ENCODE peak calls at places on chromosome 11, in eight cellular contexts. O is endothelial cell of umbilical vein, E is GM12891, I is testis, S is erythroblast, V is IMR-90, L is gastrocnemius medialis, B is adrenal gland. A is an unnamed sample.

GRCh38 chr11:106468091-106468490 is 390.6 kb downstream of the AASDHPPT start:
- DNase-seq in O (peak; percentile 12), E (no peak), I (no peak), S (no peak), V (peak; percentile 79), L (no peak), B (no peak), A (no peak)

GRCh38 chr11:81104051-81104450 is 1629.6 kb downstream of the FAM181B start:
- DNase-seq in O (no peak), E (no peak), I (no peak), S (no peak), V (no peak), L (no peak), B (no peak), A (no peak)

GRCh38 chr11:2210366-2211112 is 38.9 kb upstream of the TH start:
- DNase-seq in O (no peak), E (no peak), I (peak; percentile 7), S (no peak), V (no peak), L (no peak), B (no peak), A (no peak)

GRCh38 chr11:96050435-96051182 is 126.7 kb upstream of the MTMR2 start:
- DNase-seq in O (no peak), E (no peak), I (no peak), S (no peak), V (peak; percentile 86), L (no peak), B (no peak), A (no peak)

GRCh38 chr11:108672113-108672512 is 7.2 kb downstream of the DDX10 start:
- DNase-seq in O (peak; percentile 27), E (no peak), I (peak; percentile 74), S (peak; percentile 55), V (peak; percentile 61), L (no peak), B (peak; percentile 33), A (no peak)

GRCh38 chr11:12184696-12185095 is 74.3 kb downstream of the MICAL2 start:
- DNase-seq in O (no peak), E (no peak), I (no peak), S (no peak), V (peak; percentile 54), L (no peak), B (no peak), A (no peak)

GRCh38 chr11:26286472-26287066 is 45.4 kb upstream of the ANO3 start:
- DNase-seq in O (peak; percentile 37), E (no peak), I (peak; percentile 21), S (no peak), V (peak; percentile 37), L (no peak), B (no peak), A (no peak)

GRCh38 chr11:3043315-3043871 is 13.8 kb downstream of the CARS1 start:
- DNase-seq in O (no peak), E (no peak), I (no peak), S (no peak), V (no peak), L (peak; percentile 99), B (peak; percentile 95), A (no peak)

GRCh38 chr11:111963786-111964385 is 26.7 kb downstream of the DIXDC1 start:
- DNase-seq in O (no peak), E (no peak), I (no peak), S (no peak), V (peak; percentile 31), L (no peak), B (no peak), A (no peak)

GRCh38 chr11:35012467-35013191 is 96.2 kb downstream of the PDHX start:
- DNase-seq in O (no peak), E (no peak), I (no peak), S (no peak), V (no peak), L (no peak), B (no peak), A (no peak)

GRCh38 chr11:128804481-128804880 is 62.6 kb downstream of the KCNJ1 start:
- DNase-seq in O (no peak), E (no peak), I (no peak), S (no peak), V (peak; percentile 83), L (no peak), B (no peak), A (no peak)

GRCh38 chr11:114413958-114414357 is 13.5 kb downstream of the RBM7 start:
- DNase-seq in O (no peak), E (no peak), I (no peak), S (no peak), V (no peak), L (no peak), B (no peak), A (no peak)

GRCh38 chr11:63573881-63574855 is 11.0 kb upstream of the PLAAT2 start:
- DNase-seq in O (peak; percentile 32), E (no peak), I (peak; percentile 68), S (peak; percentile 91), V (peak; percentile 85), L (peak; percentile 68), B (peak; percentile 47), A (no peak)

GRCh38 chr11:117944554-117944953 is 15.4 kb upstream of the TMPRSS13 start:
- DNase-seq in O (no peak), E (no peak), I (no peak), S (no peak), V (no peak), L (no peak), B (no peak), A (no peak)

GRCh38 chr11:910044-910588 is 494 bp downstream of the CHID1 start:
- DNase-seq in O (no peak), E (no peak), I (peak; percentile 32), S (peak; percentile 63), V (no peak), L (no peak), B (no peak), A (peak; percentile 45)

GRCh38 chr11:909406-909805 is 1.2 kb downstream of the CHID1 start:
- DNase-seq in O (no peak), E (no peak), I (no peak), S (no peak), V (no peak), L (no peak), B (no peak), A (no peak)

GRCh38 chr11:911031-911889 is 650 bp upstream of the CHID1 start:
- DNase-seq in O (peak; percentile 51), E (no peak), I (peak; percentile 53), S (peak; percentile 78), V (peak; percentile 64), L (peak; percentile 29), B (peak; percentile 77), A (peak; percentile 56)

GRCh38 chr11:911890-912219 is 1.2 kb upstream of the CHID1 start:
- DNase-seq in O (no peak), E (no peak), I (no peak), S (no peak), V (no peak), L (no peak), B (no peak), A (no peak)

DNA sequence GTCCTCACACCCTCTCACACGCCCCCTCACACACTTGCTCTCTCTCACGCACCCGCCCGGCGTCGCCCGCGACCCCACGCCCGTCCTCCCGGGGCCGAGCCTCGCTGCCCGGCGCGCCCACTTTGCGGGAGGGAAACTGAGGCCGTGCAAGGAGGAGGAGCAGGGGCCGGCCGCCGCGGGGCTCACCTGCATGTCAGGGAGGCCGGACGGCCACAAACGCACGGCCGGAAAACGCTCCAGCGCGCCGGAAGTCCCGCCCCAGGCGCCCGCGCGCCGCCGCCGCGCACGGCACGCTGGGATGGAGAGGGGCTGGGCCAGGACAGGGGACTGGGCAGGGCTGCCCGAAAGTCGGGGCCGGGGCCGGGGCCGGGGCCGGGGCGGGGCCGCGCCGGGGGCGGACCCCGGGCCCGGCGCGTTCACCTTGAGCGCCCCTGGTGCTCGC is at the start of gene CHID1:
- DNase-seq in O (peak; percentile 81), E (peak; percentile 99), I (peak; percentile 88), S (peak; percentile 91), V (peak; percentile 67), L (peak; percentile 84), B (peak; percentile 85), A (peak; percentile 97)
- TF ChIP-seq POLR2A in O (peak; percentile 78), E (peak; percentile 17), I (no peak), S (peak; percentile 55), V (no peak), L (peak; percentile 63), B (no peak), A (peak; percentile 83)

GRCh38 chr11:33161120-33162005 is at the start of gene CSTF3:
- DNase-seq in O (peak; percentile 99), E (peak; percentile 74), I (peak; percentile 100), S (peak; percentile 98), V (peak; percentile 98), L (peak; percentile 99), B (peak; percentile 100), A (peak; percentile 87)
- TF ChIP-seq POLR2A in O (peak; percentile 95), E (peak; percentile 76), I (peak; percentile 33), S (peak; percentile 89), V (peak; percentile 90), L (peak; percentile 57), B (no peak), A (peak; percentile 53)

DNA sequence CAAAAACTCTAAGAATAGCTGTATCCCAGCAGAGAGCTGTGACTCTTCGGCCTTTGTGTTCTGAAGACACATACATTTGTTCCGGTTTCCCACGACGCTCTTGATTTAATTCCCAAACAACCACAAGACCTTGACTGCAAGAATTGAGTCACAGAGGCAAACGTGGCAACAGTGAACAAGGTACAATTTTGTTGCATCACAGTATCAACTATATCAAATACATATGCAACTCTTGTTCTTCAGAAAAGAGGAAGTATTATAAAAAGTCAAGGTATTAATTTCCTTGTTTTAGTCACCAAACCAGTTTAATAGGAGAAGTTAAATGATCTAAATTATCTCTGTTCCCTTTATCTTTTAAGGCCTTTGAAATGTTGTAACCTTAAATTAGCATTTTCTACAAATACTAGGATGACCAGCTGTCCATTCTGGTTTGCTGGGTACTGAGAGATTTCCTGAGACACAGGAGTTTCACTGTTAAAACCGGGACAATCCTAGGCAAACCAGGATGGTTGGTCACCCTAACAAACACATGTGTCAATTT is 11.1 kb downstream of the HPS5 start:
- DNase-seq in O (no peak), E (no peak), I (no peak), S (no peak), V (no peak), L (no peak), B (peak; percentile 70), A (no peak)
- TF ChIP-seq POLR2A in O (no peak), E (no peak), I (no peak), S (no peak), V (no peak), L (no peak), B (no peak), A (no peak)

DNA sequence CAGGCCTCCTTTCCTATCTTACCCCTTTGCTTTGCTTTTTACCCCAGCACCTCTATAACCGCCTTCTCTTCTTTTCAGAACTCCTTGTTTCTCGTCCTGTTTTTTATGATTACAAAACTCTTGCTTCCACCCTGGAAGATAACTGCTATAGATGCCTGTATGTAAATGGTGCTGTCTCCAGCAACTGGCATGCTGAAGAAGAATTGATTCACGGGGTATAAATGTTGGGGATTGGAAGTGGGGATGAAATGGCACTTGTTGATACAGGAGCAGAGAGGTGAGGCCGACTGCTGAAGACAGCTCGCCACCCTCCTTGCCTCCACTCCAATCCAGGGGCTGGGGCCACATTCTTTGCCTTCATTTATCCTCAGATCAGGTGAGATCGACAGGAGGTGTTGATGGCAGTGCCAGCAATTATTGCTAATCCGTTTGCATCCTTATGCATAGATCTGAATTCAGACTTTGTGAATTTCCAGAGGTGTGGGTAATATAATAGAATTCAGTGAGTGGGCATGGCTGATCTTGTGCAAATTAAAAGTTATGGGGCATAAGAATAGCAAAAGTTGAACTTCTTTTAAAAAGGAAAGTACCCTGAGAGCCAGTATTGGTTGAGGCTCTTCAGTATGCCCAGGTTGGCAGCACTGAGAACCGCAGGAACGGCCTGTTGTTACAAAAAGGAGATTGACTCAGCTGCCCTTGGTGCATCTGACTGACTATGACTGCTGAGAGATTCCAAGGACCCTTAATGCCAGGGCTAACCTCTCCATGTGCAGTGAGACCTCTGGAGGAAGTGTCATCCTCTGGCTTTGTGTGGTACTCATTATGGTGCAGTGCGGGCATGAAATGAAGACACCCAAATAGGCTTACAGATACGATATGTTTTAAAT is 5.3 kb downstream of the NEAT1 start:
- DNase-seq in O (peak; percentile 70), E (no peak), I (peak; percentile 55), S (peak; percentile 76), V (peak; percentile 78), L (peak; percentile 66), B (peak; percentile 73), A (no peak)
- TF ChIP-seq POLR2A in O (no peak), E (peak; percentile 85), I (no peak), S (peak; percentile 74), V (peak; percentile 87), L (no peak), B (peak; percentile 76), A (peak; percentile 60)

A was measured in H54.